ENCODE peak calls at places on chromosomes 3 and 15, in four cellular contexts. Q is ovary, A is iPS DF 6.9, N is astrocyte. X is an unnamed sample.

GRCh38 chr15:39591896-39592315 is 11.0 kb downstream of the THBS1 start:
- DNase-seq in Q (no peak), A (no peak), N (no peak), X (no peak)

GRCh38 chr3:21020043-21020442 is 731.0 kb downstream of the ZNF385D start:
- DNase-seq in Q (no peak), A (no peak), N (no peak), X (no peak)

GRCh38 chr15:85289677-85290365 is 90.6 kb upstream of the AKAP13 start:
- DNase-seq in Q (peak; percentile 28), A (no peak), N (peak; percentile 18), X (peak; percentile 42)

GRCh38 chr3:55292360-55292759 is 194.7 kb downstream of the WNT5A start:
- DNase-seq in Q (no peak), A (no peak), N (no peak), X (no peak)

GRCh38 chr3:58484722-58485069 is 7.2 kb upstream of the KCTD6 start:
- DNase-seq in Q (no peak), A (no peak), N (no peak), X (no peak)

GRCh38 chr3:124885466-124886167 is 1.5 kb downstream of the ITGB5 start:
- DNase-seq in Q (no peak), A (no peak), N (no peak), X (no peak)

GRCh38 chr3:87120850-87121249 is 106.3 kb upstream of the CHMP2B start:
- DNase-seq in Q (no peak), A (no peak), N (no peak), X (no peak)

GRCh38 chr3:11154953-11155325 is 646 bp downstream of the HRH1 start:
- DNase-seq in Q (no peak), A (no peak), N (no peak), X (no peak)

GRCh38 chr3:69967156-69967555 is 32.4 kb upstream of the SAMMSON start:
- DNase-seq in Q (no peak), A (no peak), N (no peak), X (no peak)

GRCh38 chr3:156477306-156477705 is 77.6 kb downstream of the SSR3 start:
- DNase-seq in Q (no peak), A (no peak), N (peak; percentile 87), X (no peak)

GRCh38 chr3:108171095-108171494 is 51.1 kb downstream of the IFT57 start:
- DNase-seq in Q (no peak), A (no peak), N (no peak), X (no peak)

GRCh38 chr15:36172970-36173369 is 406.5 kb upstream of the CDIN1 start:
- DNase-seq in Q (no peak), A (no peak), N (no peak), X (no peak)

GRCh38 chr3:9817437-9817836 is 7.4 kb downstream of the TTLL3 start:
- DNase-seq in Q (no peak), A (no peak), N (no peak), X (no peak)

GRCh38 chr3:46538803-46539442 is 27.2 kb downstream of the LRRC2 start:
- DNase-seq in Q (no peak), A (no peak), N (peak; percentile 49), X (peak; percentile 34)

X was measured in left ventricle myocardium inferior.